ENCODE peak calls at places on chromosomes 11 and 22, in ten cellular contexts. One of them, this sample, is unnamed.

GRCh38 chr11:15091175-15091574 is 17.8 kb downstream of the CALCB start:
- DNase-seq in activated CD4-positive, alpha-beta T cell treated with anti-CD3 and anti-CD28 coated beads, Interleukin-2, amount 10 ng/mL, durations not matched to agents 7 days and 5 days: no peak
- DNase-seq in EH: no peak
- DNase-seq in aorta: no peak
- DNase-seq in activated T-cell treated with anti-CD3 and anti-CD28 coated beads, Interleukin-2, amount 50 U/mL, for 24 hours: no peak
- DNase-seq in kidney: no peak
- DNase-seq in activated CD8-positive, alpha-beta memory T cell treated with anti-CD3 and anti-CD28 coated beads for 48 hours: no peak
- DNase-seq in T follicular helper cell: no peak
- DNase-seq in A549: no peak
- DNase-seq in transverse colon: no peak
- DNase-seq in this sample: no peak

GRCh38 chr11:6259638-6260019 is at the start of gene CCKBR:
- DNase-seq in activated CD4-positive, alpha-beta T cell treated with anti-CD3 and anti-CD28 coated beads, Interleukin-2, amount 10 ng/mL, durations not matched to agents 7 days and 5 days: no peak
- DNase-seq in EH: no peak
- DNase-seq in aorta: no peak
- DNase-seq in activated T-cell treated with anti-CD3 and anti-CD28 coated beads, Interleukin-2, amount 50 U/mL, for 24 hours: peak
- DNase-seq in kidney: peak
- DNase-seq in activated CD8-positive, alpha-beta memory T cell treated with anti-CD3 and anti-CD28 coated beads for 48 hours: no peak
- DNase-seq in T follicular helper cell: no peak
- DNase-seq in A549: no peak
- DNase-seq in transverse colon: peak
- DNase-seq in this sample: no peak

GRCh38 chr22:27991586-27992293 is 72.7 kb upstream of the PITPNB start:
- DNase-seq in activated CD4-positive, alpha-beta T cell treated with anti-CD3 and anti-CD28 coated beads, Interleukin-2, amount 10 ng/mL, durations not matched to agents 7 days and 5 days: no peak
- DNase-seq in EH: no peak
- DNase-seq in aorta: no peak
- DNase-seq in activated T-cell treated with anti-CD3 and anti-CD28 coated beads, Interleukin-2, amount 50 U/mL, for 24 hours: peak
- DNase-seq in kidney: no peak
- DNase-seq in activated CD8-positive, alpha-beta memory T cell treated with anti-CD3 and anti-CD28 coated beads for 48 hours: no peak
- DNase-seq in T follicular helper cell: no peak
- DNase-seq in A549: no peak
- DNase-seq in transverse colon: no peak
- DNase-seq in this sample: no peak

GRCh38 chr22:45318168-45318557 is 8.4 kb downstream of the FAM118A start:
- DNase-seq in activated CD4-positive, alpha-beta T cell treated with anti-CD3 and anti-CD28 coated beads, Interleukin-2, amount 10 ng/mL, durations not matched to agents 7 days and 5 days: peak
- DNase-seq in EH: peak
- DNase-seq in aorta: peak
- DNase-seq in activated T-cell treated with anti-CD3 and anti-CD28 coated beads, Interleukin-2, amount 50 U/mL, for 24 hours: peak
- DNase-seq in kidney: peak
- DNase-seq in activated CD8-positive, alpha-beta memory T cell treated with anti-CD3 and anti-CD28 coated beads for 48 hours: peak
- DNase-seq in T follicular helper cell: peak
- DNase-seq in A549: no peak
- DNase-seq in transverse colon: peak
- DNase-seq in this sample: peak

GRCh38 chr11:65700377-65700776 is 11.7 kb upstream of the KAT5 start:
- DNase-seq in activated CD4-positive, alpha-beta T cell treated with anti-CD3 and anti-CD28 coated beads, Interleukin-2, amount 10 ng/mL, durations not matched to agents 7 days and 5 days: no peak
- DNase-seq in EH: no peak
- DNase-seq in aorta: no peak
- DNase-seq in activated T-cell treated with anti-CD3 and anti-CD28 coated beads, Interleukin-2, amount 50 U/mL, for 24 hours: no peak
- DNase-seq in kidney: no peak
- DNase-seq in activated CD8-positive, alpha-beta memory T cell treated with anti-CD3 and anti-CD28 coated beads for 48 hours: no peak
- DNase-seq in T follicular helper cell: no peak
- DNase-seq in A549: no peak
- DNase-seq in transverse colon: no peak
- DNase-seq in this sample: no peak

GRCh38 chr22:19869497-19870152 is 15.0 kb upstream of the GNB1L start:
- DNase-seq in activated CD4-positive, alpha-beta T cell treated with anti-CD3 and anti-CD28 coated beads, Interleukin-2, amount 10 ng/mL, durations not matched to agents 7 days and 5 days: no peak
- DNase-seq in EH: no peak
- DNase-seq in aorta: no peak
- DNase-seq in activated T-cell treated with anti-CD3 and anti-CD28 coated beads, Interleukin-2, amount 50 U/mL, for 24 hours: no peak
- DNase-seq in kidney: peak
- DNase-seq in activated CD8-positive, alpha-beta memory T cell treated with anti-CD3 and anti-CD28 coated beads for 48 hours: no peak
- DNase-seq in T follicular helper cell: no peak
- DNase-seq in A549: no peak
- DNase-seq in transverse colon: no peak
- DNase-seq in this sample: peak

GRCh38 chr11:59706518-59707285 is 6.9 kb downstream of the OR10V1 start:
- DNase-seq in activated CD4-positive, alpha-beta T cell treated with anti-CD3 and anti-CD28 coated beads, Interleukin-2, amount 10 ng/mL, durations not matched to agents 7 days and 5 days: no peak
- DNase-seq in EH: peak
- DNase-seq in aorta: no peak
- DNase-seq in activated T-cell treated with anti-CD3 and anti-CD28 coated beads, Interleukin-2, amount 50 U/mL, for 24 hours: no peak
- DNase-seq in kidney: no peak
- DNase-seq in activated CD8-positive, alpha-beta memory T cell treated with anti-CD3 and anti-CD28 coated beads for 48 hours: no peak
- DNase-seq in T follicular helper cell: no peak
- DNase-seq in A549: peak
- DNase-seq in transverse colon: peak
- DNase-seq in this sample: no peak

GRCh38 chr11:64850979-64851567 is 6.6 kb upstream of the CDC42BPG start:
- DNase-seq in activated CD4-positive, alpha-beta T cell treated with anti-CD3 and anti-CD28 coated beads, Interleukin-2, amount 10 ng/mL, durations not matched to agents 7 days and 5 days: peak
- DNase-seq in EH: peak
- DNase-seq in aorta: no peak
- DNase-seq in activated T-cell treated with anti-CD3 and anti-CD28 coated beads, Interleukin-2, amount 50 U/mL, for 24 hours: peak
- DNase-seq in kidney: peak
- DNase-seq in activated CD8-positive, alpha-beta memory T cell treated with anti-CD3 and anti-CD28 coated beads for 48 hours: no peak
- DNase-seq in T follicular helper cell: no peak
- DNase-seq in A549: no peak
- DNase-seq in transverse colon: peak
- DNase-seq in this sample: no peak

GRCh38 chr11:65559951-65560537 is 1.9 kb upstream of the LTBP3 start:
- DNase-seq in activated CD4-positive, alpha-beta T cell treated with anti-CD3 and anti-CD28 coated beads, Interleukin-2, amount 10 ng/mL, durations not matched to agents 7 days and 5 days: no peak
- DNase-seq in EH: peak
- DNase-seq in aorta: no peak
- DNase-seq in activated T-cell treated with anti-CD3 and anti-CD28 coated beads, Interleukin-2, amount 50 U/mL, for 24 hours: no peak
- DNase-seq in kidney: peak
- DNase-seq in activated CD8-positive, alpha-beta memory T cell treated with anti-CD3 and anti-CD28 coated beads for 48 hours: no peak
- DNase-seq in T follicular helper cell: no peak
- DNase-seq in A549: peak
- DNase-seq in transverse colon: peak
- DNase-seq in this sample: no peak

This sample was measured in Right ventricle myocardium inferior.